ENCODE peak calls at places on chromosomes 7 and 10, in six cellular contexts. N, E, V, M, S and K are unnamed samples.

GRCh38 chr10:68202965-68203358 is 29.0 kb downstream of the ATOH7 start:
- DNase-seq in N (no peak), E (no peak), V (no peak), M (no peak), S (no peak), K (no peak)

GRCh38 chr7:135114622-135115021 is 33.2 kb upstream of the TMEM140 start:
- DNase-seq in N (no peak), E (no peak), V (no peak), M (no peak), S (no peak), K (no peak)

GRCh38 chr7:101153969-101154692 is at the start of gene AP1S1:
- DNase-seq in N (peak), E (peak), V (peak), M (peak), S (peak), K (no peak)

GRCh38 chr10:77420942-77421523 is 216.6 kb downstream of the KCNMA1 start:
- DNase-seq in N (no peak), E (no peak), V (no peak), M (no peak), S (no peak), K (no peak)

GRCh38 chr7:77985974-77986339 is 187.4 kb downstream of the PHTF2 start:
- DNase-seq in N (no peak), E (no peak), V (no peak), M (no peak), S (no peak), K (no peak)

GRCh38 chr7:131336956-131337355 is 9.3 kb downstream of the MKLN1 start:
- DNase-seq in N (no peak), E (no peak), V (no peak), M (no peak), S (no peak), K (no peak)

GRCh38 chr7:100132697-100133137 is 6.0 kb downstream of the MBLAC1 start:
- DNase-seq in N (peak), E (peak), V (peak), M (peak), S (peak), K (no peak)

GRCh38 chr7:2394566-2395082 is 8.8 kb upstream of the CHST12 start:
- DNase-seq in N (no peak), E (no peak), V (no peak), M (no peak), S (no peak), K (no peak)

GRCh38 chr7:68399991-68400590 is 1198.2 kb upstream of the AUTS2 start:
- DNase-seq in N (no peak), E (no peak), V (no peak), M (no peak), S (no peak), K (no peak)

GRCh38 chr10:117532451-117533107 is 10.0 kb upstream of the EMX2 start:
- DNase-seq in N (no peak), E (no peak), V (no peak), M (no peak), S (no peak), K (no peak)

GRCh38 chr7:8378349-8379019 is 54.9 kb upstream of the NXPH1 start:
- DNase-seq in N (no peak), E (no peak), V (no peak), M (no peak), S (no peak), K (no peak)

GRCh38 chr10:79335470-79336235 is 11.6 kb upstream of the PPIF start:
- DNase-seq in N (no peak), E (no peak), V (no peak), M (no peak), S (no peak), K (no peak)

GRCh38 chr10:97685395-97685958 is 1.6 kb downstream of the AVPI1 start:
- DNase-seq in N (no peak), E (no peak), V (peak), M (peak), S (peak), K (no peak)

GRCh38 chr7:99021941-99022560 is 121.9 kb downstream of the SMURF1 start:
- DNase-seq in N (peak), E (no peak), V (no peak), M (no peak), S (no peak), K (no peak)

GRCh38 chr7:152142976-152143665 is 117.6 kb downstream of the GALNT11 start:
- DNase-seq in N (no peak), E (no peak), V (no peak), M (no peak), S (no peak), K (no peak)

GRCh38 chr10:132399117-132400035 is 2.4 kb downstream of the PWWP2B start:
- DNase-seq in N (no peak), E (no peak), V (peak), M (peak), S (peak), K (no peak)

GRCh38 chr7:98617051-98617959 is at the start of gene NPTX2:
- DNase-seq in N (no peak), E (peak), V (no peak), M (peak), S (peak), K (no peak)

DNA sequence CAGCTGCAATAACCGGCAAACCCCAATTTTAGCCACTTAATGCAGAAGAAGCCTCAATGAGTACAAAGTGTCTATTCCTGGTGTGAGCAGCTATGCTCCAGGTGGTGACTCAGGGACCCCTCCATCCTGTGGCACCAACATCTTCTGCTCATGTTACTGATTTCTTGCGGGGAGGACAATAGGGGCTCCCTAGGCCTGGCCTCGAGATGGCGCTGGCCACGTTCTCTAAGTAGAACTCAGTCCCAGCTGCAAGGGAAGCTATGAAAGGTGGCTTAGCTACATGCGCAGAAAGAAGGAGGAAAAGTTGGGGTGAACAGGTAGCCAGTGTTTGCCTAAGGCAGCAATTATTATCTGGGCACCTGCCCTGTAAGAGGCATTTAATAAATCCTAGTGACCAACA is 6.6 kb downstream of the GJD4 start:
- DNase-seq in N (no peak), E (no peak), V (no peak), M (no peak), S (no peak), K (no peak)
- TF ChIP-seq CTCF in N (no peak), E (no peak), V (no peak), M (no peak), S (no peak), K (no peak)

GRCh38 chr10:31215052-31215451 is 104.0 kb upstream of the ZEB1 start:
- DNase-seq in N (no peak), E (no peak), V (no peak), M (no peak), S (no peak), K (no peak)
- TF ChIP-seq CTCF in N (no peak), E (no peak), V (no peak), M (no peak), S (no peak), K (no peak)

GRCh38 chr7:136847858-136848257 is 20.6 kb upstream of the CHRM2 start:
- DNase-seq in N (no peak), E (no peak), V (no peak), M (no peak), S (no peak), K (no peak)

GRCh38 chr7:136845899-136846465 is 22.5 kb upstream of the CHRM2 start:
- DNase-seq in N (no peak), E (no peak), V (no peak), M (no peak), S (no peak), K (no peak)
- TF ChIP-seq CTCF in N (no peak), E (no peak), V (no peak), M (no peak), S (no peak), K (no peak)

DNA sequence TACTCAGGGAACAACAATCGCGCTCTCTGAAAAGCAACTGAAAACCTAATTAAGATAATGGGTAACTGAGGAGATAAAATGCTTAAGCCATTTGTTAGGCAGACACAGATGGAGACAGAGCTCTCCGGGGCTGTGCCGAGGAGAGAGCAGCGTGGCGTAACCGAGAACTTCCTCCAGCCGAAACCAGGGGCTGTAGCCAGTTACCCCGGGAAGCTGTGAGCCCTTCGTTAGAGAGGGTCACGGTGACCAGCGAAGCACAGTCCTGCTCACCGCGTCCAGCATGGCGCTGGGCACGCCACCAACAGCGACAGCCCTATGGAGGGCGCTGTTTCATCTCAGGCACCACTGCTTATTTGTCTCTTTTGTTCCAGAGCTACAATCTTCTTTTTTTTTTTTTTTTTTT is 16.1 kb downstream of the PAPOLB start:
- DNase-seq in N (no peak), E (no peak), V (no peak), M (no peak), S (no peak), K (no peak)
- TF ChIP-seq CTCF in N (no peak), E (peak), V (no peak), M (no peak), S (no peak), K (peak)